ENCODE peak calls at places on chromosomes 4 and X, in seven cellular contexts. W is hepatocyte, A is OCI-LY7, I is SK-N-SH, G is GM23338, J is HCT116, N is GM23248. T is an unnamed sample.

GRCh38 chrX:68992998-68993397 is 164.2 kb downstream of the EFNB1 start:
- DNase-seq in W (no peak), A (no peak), I (no peak), G (no peak), J (no peak), N (no peak), T (no peak)

GRCh38 chr4:112514449-112515277 is 1.3 kb downstream of the NEUROG2 start:
- DNase-seq in W (peak; percentile 28), A (peak; percentile 26), I (peak; percentile 64), G (peak; percentile 65), J (no peak), N (no peak), T (peak; percentile 25)

GRCh38 chrX:65706041-65706828 is 38.8 kb downstream of the MSN start:
- DNase-seq in W (no peak), A (no peak), I (no peak), G (no peak), J (no peak), N (peak; percentile 83), T (no peak)

GRCh38 chr4:87863486-87863885 is 30.7 kb downstream of the MEPE start:
- DNase-seq in W (no peak), A (no peak), I (no peak), G (peak; percentile 6), J (no peak), N (no peak), T (no peak)

GRCh38 chr4:76197971-76198410 is 15.6 kb downstream of the SCARB2 start:
- DNase-seq in W (peak; percentile 62), A (no peak), I (peak; percentile 58), G (no peak), J (no peak), N (peak; percentile 77), T (peak; percentile 78)

GRCh38 chr4:84237008-84237407 is 262.1 kb downstream of the NKX6-1 start:
- DNase-seq in W (no peak), A (no peak), I (no peak), G (no peak), J (no peak), N (peak; percentile 15), T (no peak)

GRCh38 chrX:3678287-3678686 is 35.2 kb downstream of the PRKX start:
- DNase-seq in W (no peak), A (no peak), I (no peak), G (no peak), J (no peak), N (no peak), T (no peak)

GRCh38 chr4:26717332-26717731 is 133.4 kb downstream of the TBC1D19 start:
- DNase-seq in W (no peak), A (no peak), I (no peak), G (no peak), J (peak; percentile 4), N (peak; percentile 92), T (no peak)

GRCh38 chrX:17475820-17476219 is 100.8 kb downstream of the NHS start:
- DNase-seq in W (no peak), A (no peak), I (no peak), G (no peak), J (no peak), N (peak; percentile 55), T (no peak)

GRCh38 chr4:77854431-77855111 is 8.1 kb upstream of the MRPL1 start:
- DNase-seq in W (no peak), A (no peak), I (no peak), G (no peak), J (no peak), N (no peak), T (no peak)

GRCh38 chr4:8648296-8648695 is 55.7 kb downstream of the CPZ start:
- DNase-seq in W (no peak), A (no peak), I (no peak), G (no peak), J (no peak), N (no peak), T (no peak)
- TF ChIP-seq EZH2phosphoT487 in W (no peak), A (no peak), I (no peak), G (no peak), J (no peak), N (no peak), T (no peak)

DNA sequence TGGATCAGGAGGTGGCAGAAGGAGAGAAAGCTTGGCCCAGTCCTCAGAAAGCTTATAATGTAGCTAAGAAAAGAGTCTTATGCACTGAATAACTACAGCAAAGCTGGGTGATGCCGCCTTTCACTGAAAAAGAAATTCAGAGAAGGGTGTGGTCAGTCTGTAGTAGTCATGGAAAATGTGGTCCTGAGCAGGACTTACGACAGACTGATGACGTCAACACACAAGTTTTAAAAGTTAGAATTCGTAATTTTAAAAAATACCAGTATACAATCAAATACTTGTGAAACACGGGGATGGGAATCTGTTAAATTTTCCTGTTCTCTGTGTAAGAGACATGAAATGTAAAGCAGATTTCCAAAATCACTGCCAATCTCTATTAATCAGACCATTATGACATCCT is 87.0 kb upstream of the RAPGEF2 start:
- DNase-seq in W (no peak), A (no peak), I (no peak), G (no peak), J (no peak), N (peak; percentile 76), T (no peak)
- TF ChIP-seq EZH2phosphoT487 in W (no peak), A (no peak), I (no peak), G (no peak), J (no peak), N (no peak), T (no peak)

DNA sequence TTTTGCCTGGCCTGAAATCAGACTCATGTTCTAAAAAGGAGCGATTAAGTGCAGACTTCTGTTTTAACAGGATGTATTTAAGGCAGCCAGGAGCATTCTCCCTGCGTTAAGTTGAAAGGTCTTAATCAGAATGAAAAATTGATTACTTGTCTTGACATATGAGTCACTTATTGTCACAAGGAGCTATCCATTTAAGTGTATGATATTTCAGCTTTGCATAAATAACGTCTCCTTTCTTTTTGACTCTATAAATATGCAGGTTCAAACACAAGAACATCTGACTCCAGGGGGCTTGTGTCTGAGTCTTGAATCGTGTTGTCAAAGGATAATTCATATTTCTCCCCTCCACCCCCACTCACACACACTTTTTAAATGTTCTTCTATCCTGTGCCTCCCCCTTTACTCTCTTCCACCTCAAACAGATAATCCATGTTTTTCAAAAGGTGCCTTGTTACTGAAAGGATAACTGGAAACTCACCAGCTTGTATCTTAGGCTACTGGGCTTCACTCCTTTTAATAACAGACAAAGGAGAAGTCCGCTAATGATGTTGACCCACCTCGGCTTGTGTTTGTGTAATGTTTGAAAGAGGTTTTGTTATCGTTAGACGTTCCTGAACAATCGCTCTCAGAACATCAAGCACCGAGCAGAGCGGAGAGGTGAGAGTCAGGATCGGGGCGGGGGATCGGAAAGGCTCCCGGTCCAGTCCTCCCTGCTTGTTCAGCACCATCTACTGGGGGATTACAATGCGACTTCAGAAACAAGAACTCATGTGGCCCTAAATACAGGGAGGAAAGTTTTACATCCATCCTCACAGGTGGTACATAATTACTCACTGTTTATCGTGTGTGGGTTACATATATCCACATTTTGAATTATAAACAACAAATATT is 107.5 kb upstream of the RPL34 start:
- DNase-seq in W (peak; percentile 75), A (no peak), I (peak; percentile 34), G (peak; percentile 69), J (no peak), N (peak; percentile 37), T (no peak)
- TF ChIP-seq EZH2phosphoT487 in W (no peak), A (no peak), I (no peak), G (no peak), J (no peak), N (no peak), T (no peak)

DNA sequence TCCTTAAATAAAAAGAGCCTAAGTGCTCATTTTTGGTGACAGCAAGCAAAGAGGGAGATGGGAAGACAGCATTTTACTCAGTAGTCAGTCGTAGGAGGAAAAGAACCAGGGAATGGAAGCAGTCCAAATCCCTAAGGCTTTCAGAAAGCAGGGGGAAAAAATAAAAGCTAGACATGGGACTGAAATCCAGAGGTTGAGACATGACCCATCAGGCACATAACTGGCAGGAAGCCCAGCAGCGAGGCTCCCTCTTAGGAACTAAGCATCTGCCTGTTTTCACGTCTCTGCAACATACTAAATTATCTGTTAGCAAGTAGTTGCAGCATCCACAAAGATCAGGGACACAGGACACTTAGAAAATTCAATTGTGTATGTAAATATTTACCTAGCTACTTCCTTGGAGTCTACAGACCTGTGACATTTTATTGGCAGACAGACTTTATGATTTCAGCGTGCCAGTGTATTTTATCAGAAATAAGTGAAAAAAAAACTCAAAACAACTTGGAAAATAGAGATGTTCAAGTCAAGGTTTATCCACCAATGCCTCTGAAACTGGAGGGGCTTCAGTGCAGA is 117.9 kb upstream of the EDNRA start:
- DNase-seq in W (peak; percentile 66), A (no peak), I (peak; percentile 63), G (no peak), J (no peak), N (no peak), T (no peak)
- TF ChIP-seq EZH2phosphoT487 in W (no peak), A (no peak), I (no peak), G (no peak), J (no peak), N (no peak), T (no peak)

T was measured in MM.1S.